ENCODE peak calls at places on chromosomes 6 and 20, in four cellular contexts. R is H1, A is IMR-90, X is H9. H is an unnamed sample.

GRCh38 chr6:16150098-16150497 is 21.2 kb downstream of the MYLIP start:
- DNase-seq in X (no peak), A (no peak), R (no peak), H (no peak)

GRCh38 chr6:126258150-126258549 is 81.8 kb upstream of the CENPW start:
- DNase-seq in R (no peak), X (no peak), A (no peak), H (no peak)

GRCh38 chr20:4737857-4738627 is 16.3 kb downstream of the PRND start:
- DNase-seq in A (no peak), X (no peak), R (no peak), H (no peak)

GRCh38 chr6:152267967-152268845 is 369.0 kb downstream of the SYNE1 start:
- DNase-seq in A (no peak), R (no peak), X (no peak), H (peak; percentile 47)

GRCh38 chr6:137261393-137262154 is 42.4 kb upstream of the IFNGR1 start:
- DNase-seq in A (peak; percentile 54), X (no peak), R (no peak), H (no peak)

GRCh38 chr6:53855940-53856339 is 61.1 kb downstream of the LRRC1 start:
- DNase-seq in R (no peak), A (no peak), X (no peak), H (no peak)

GRCh38 chr6:44966449-44967091 is 361.6 kb upstream of the RUNX2 start:
- DNase-seq in X (no peak), R (no peak), A (peak; percentile 81), H (no peak)

GRCh38 chr20:44181611-44182010 is 5.4 kb downstream of the JPH2 start:
- DNase-seq in A (no peak), R (no peak), X (no peak), H (no peak)

DNA sequence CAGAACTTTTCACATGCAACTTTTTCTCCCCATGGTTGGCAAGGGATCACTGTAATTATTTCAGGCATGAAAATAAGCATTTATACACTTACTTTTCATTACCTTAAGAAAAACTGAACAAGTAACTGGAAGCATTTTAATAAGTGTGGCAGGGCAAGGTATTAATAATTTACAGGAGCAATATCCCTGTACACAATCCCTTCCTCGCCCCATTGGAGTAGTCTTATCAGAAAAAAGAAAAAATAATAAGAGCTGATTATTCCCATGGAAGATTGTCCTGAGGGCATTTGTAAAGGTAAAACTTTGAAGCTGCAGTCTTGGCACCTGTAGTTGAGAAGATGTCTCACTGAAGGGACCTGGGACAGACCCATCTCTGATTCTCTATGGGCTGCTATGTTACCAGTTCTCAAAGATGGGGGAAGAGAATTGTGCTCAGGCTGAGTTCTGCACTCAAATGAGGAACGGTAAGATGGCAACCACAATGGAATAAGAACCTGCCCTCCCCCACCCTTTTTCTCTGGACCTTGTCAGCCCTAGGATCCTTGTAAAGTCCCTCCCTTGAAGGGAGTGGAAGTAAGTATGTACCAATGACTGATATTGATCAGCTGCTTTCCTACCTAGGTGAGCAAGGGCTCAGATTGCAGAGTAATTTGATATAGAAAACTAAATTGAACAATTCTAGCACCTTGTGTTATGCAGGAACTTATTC is 70.0 kb upstream of the AHI1 start:
- DNase-seq in A (no peak), X (no peak), R (no peak), H (no peak)
- H4K5ac ChIP-seq in A (peak overlapping the region; percentile 99), X (no peak overlapping the region), R (no peak overlapping the region), H (no peak overlapping the region)

GRCh38 chr6:170188571-170189001 is 102.3 kb downstream of the DLL1 start:
- DNase-seq in X (no peak), A (no peak), R (peak; percentile 28), H (no peak)
- H2BK15ac ChIP-seq in X (no peak overlapping the region), A (no peak overlapping the region), R (no peak overlapping the region), H (no peak overlapping the region)

GRCh38 chr6:158414900-158415299 is 102.6 kb downstream of the TULP4 start:
- DNase-seq in X (no peak), R (no peak), A (peak; percentile 87), H (no peak)
- H4K5ac ChIP-seq in X (no peak overlapping the region), R (no peak overlapping the region), A (no peak overlapping the region), H (no peak overlapping the region)

DNA sequence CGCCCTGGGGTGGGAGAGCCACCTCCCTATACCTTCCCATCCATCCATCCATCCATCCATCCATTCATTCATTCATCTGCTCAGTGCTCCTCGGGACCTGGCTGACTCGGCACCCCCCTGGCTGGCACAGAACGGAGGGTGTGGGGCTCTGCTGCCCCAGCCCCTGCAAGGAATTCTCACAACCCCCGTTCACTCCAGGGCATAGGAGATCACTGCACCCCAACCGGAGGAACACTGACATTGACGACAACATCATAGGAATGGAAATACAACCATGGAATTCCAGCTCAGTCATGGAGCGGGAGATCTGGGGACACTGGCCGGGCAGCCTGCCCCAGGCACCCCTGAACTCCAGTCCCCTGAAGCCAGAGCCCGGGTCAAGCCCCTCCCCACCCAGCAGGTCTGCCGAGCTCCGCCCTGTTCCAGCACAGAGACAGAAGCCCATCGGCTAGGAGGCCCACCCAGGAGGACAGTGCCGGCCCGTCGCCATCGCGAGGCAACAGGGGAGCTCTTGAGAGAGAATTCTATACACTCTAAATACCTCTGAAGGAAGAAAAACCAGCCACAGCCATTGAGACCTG is 27.9 kb upstream of the MRGBP start:
- DNase-seq in A (no peak), X (no peak), R (no peak), H (no peak)
- H2BK15ac ChIP-seq in A (no peak overlapping the region), X (no peak overlapping the region), R (no peak overlapping the region), H (no peak overlapping the region)

DNA sequence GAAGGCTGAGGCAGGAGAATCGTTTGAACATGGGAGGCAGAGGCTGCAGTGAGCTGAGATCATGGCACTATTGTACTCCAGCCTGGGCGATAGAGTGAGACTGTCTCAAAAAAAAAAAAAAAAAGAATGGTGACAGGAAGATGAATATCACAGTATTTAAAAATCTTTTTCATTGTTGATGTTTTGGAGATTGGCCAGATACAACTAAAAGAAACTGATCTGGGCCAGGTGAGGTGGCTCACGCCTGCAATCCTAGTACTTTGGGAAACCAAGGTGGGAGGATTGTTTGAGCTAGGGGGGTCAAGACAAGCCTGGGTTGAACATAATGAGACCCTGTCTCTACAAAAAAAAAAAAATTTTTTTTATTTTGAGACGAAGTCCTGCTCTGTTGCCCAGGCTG is 52.1 kb downstream of the TRAF3IP2 start:
- DNase-seq in R (no peak), X (no peak), A (no peak), H (no peak)
- H4K5ac ChIP-seq in R (no peak overlapping the region), X (no peak overlapping the region), A (peak overlapping the region; percentile 34), H (no peak overlapping the region)

GRCh38 chr20:53362736-53363135 is 230.9 kb downstream of the ZNF217 start:
- DNase-seq in X (no peak), R (no peak), A (no peak), H (no peak)
- H2BK15ac ChIP-seq in X (no peak overlapping the region), R (no peak overlapping the region), A (no peak overlapping the region), H (no peak overlapping the region)

GRCh38 chr6:141164042-141164748 is 968.5 kb upstream of the GJE1 start:
- DNase-seq in X (no peak), A (peak; percentile 42), R (no peak), H (peak; percentile 15)
- H4K5ac ChIP-seq in X (no peak overlapping the region), A (no peak overlapping the region), R (no peak overlapping the region), H (no peak overlapping the region)

GRCh38 chr20:3224681-3225421 is 14.1 kb downstream of the SLC4A11 start:
- DNase-seq in R (no peak), X (no peak), A (no peak), H (no peak)

GRCh38 chr20:3226093-3226492 is 12.9 kb downstream of the SLC4A11 start:
- DNase-seq in R (no peak), X (no peak), A (no peak), H (no peak)

GRCh38 chr20:3221398-3222226 is 12.3 kb downstream of the ITPA start:
- DNase-seq in R (no peak), A (no peak), X (no peak), H (no peak)

GRCh38 chr20:3223937-3224680 is 14.8 kb downstream of the ITPA start:
- DNase-seq in A (no peak), X (no peak), R (no peak), H (no peak)

GRCh38 chr20:3222635-3223600 is 13.6 kb downstream of the ITPA start:
- DNase-seq in A (no peak), X (no peak), R (no peak), H (no peak)
- H2BK15ac ChIP-seq in A (no peak overlapping the region), X (no peak overlapping the region), R (no peak overlapping the region), H (no peak overlapping the region)

GRCh38 chr20:10129749-10130148 is 88.9 kb upstream of the SNAP25 start:
- DNase-seq in X (no peak), A (no peak), R (no peak), H (no peak)
- H4K5ac ChIP-seq in X (no peak overlapping the region), A (no peak overlapping the region), R (no peak overlapping the region), H (no peak overlapping the region)

GRCh38 chr6:4636881-4637224 is 139.4 kb upstream of the CDYL start:
- DNase-seq in X (no peak), A (no peak), R (no peak), H (no peak)

GRCh38 chr6:4638641-4639040 is 137.6 kb upstream of the CDYL start:
- DNase-seq in X (no peak), R (no peak), A (no peak), H (no peak)

GRCh38 chr6:4637691-4638433 is 138.3 kb upstream of the CDYL start:
- DNase-seq in R (no peak), A (peak; percentile 93), X (no peak), H (no peak)

GRCh38 chr6:4641461-4641860 is 134.7 kb upstream of the CDYL start:
- DNase-seq in R (no peak), A (no peak), X (no peak), H (no peak)

DNA sequence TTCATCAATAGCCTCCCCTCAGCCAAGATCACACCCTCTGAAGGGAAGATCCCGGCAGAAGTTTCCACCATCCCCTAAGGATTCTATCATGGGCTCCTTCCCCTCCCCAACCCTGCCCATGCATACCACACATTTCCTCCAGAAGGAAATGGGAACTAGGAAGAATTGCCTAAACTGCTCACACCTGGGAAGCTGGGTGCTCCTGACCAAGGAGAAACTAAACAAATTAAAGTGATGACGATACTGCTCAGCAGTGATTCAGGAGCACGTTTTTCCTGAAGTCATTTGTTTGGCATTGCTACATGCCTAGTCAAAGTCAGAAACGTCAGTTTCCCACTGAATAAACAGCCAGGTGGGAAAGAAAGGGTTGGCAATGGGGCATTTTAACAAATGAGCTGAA is 136.1 kb upstream of the CDYL start:
- DNase-seq in A (peak; percentile 89), X (no peak), R (no peak), H (no peak)
- H2BK15ac ChIP-seq in A (peak overlapping the region; percentile 1), X (no peak overlapping the region), R (no peak overlapping the region), H (no peak overlapping the region)